ENCODE peak calls at places on chromosomes 3 and 15, in four cellular contexts. One of them, this sample, is unnamed.
A peak's percentile ranks its signal among the peaks of the same experiment; 100 is the strongest.

GRCh38 chr3:187986514-187986934 is 167.4 kb upstream of the LPP start:
- DNase-seq in NCI-H748 treated with DMSO at 0.1 percent for 48 hours: no peak
- DNase-seq in hepatic stellate cell: peak; percentile 73
- DNase-seq in tibial artery: no peak
- DNase-seq in this sample: no peak

GRCh38 chr3:13023251-13024055 is 49.8 kb downstream of the IQSEC1 start:
- DNase-seq in NCI-H748 treated with DMSO at 0.1 percent for 48 hours: no peak
- DNase-seq in hepatic stellate cell: no peak
- DNase-seq in tibial artery: no peak
- DNase-seq in this sample: no peak

GRCh38 chr3:132726341-132726823 is 4.2 kb upstream of the NPHP3 start:
- DNase-seq in NCI-H748 treated with DMSO at 0.1 percent for 48 hours: peak; percentile 12
- DNase-seq in hepatic stellate cell: no peak
- DNase-seq in tibial artery: no peak
- DNase-seq in this sample: no peak

GRCh38 chr3:11653298-11654055 is 9.8 kb upstream of the VGLL4 start:
- DNase-seq in NCI-H748 treated with DMSO at 0.1 percent for 48 hours: no peak
- DNase-seq in hepatic stellate cell: no peak
- DNase-seq in tibial artery: no peak
- DNase-seq in this sample: no peak

GRCh38 chr15:75720787-75721461 is 8.3 kb upstream of the CSPG4 start:
- DNase-seq in NCI-H748 treated with DMSO at 0.1 percent for 48 hours: no peak
- DNase-seq in hepatic stellate cell: no peak
- DNase-seq in tibial artery: no peak
- DNase-seq in this sample: no peak

GRCh38 chr3:137035631-137036030 is 77.8 kb downstream of the IL20RB start:
- DNase-seq in NCI-H748 treated with DMSO at 0.1 percent for 48 hours: no peak
- DNase-seq in hepatic stellate cell: peak; percentile 27
- DNase-seq in tibial artery: no peak
- DNase-seq in this sample: no peak

GRCh38 chr3:196793224-196793623 is 53.6 kb downstream of the PAK2 start:
- DNase-seq in NCI-H748 treated with DMSO at 0.1 percent for 48 hours: no peak
- DNase-seq in hepatic stellate cell: peak; percentile 76
- DNase-seq in tibial artery: no peak
- DNase-seq in this sample: no peak

GRCh38 chr3:179902061-179902460 is 134.7 kb downstream of the PEX5L start:
- DNase-seq in NCI-H748 treated with DMSO at 0.1 percent for 48 hours: no peak
- DNase-seq in hepatic stellate cell: no peak
- DNase-seq in tibial artery: no peak
- DNase-seq in this sample: no peak

GRCh38 chr15:40097968-40098476 is 10.7 kb downstream of the BMF start:
- DNase-seq in NCI-H748 treated with DMSO at 0.1 percent for 48 hours: no peak
- DNase-seq in hepatic stellate cell: no peak
- DNase-seq in tibial artery: peak; percentile 85
- DNase-seq in this sample: no peak

GRCh38 chr3:168883145-168883544 is 780.4 kb downstream of the MECOM start:
- DNase-seq in NCI-H748 treated with DMSO at 0.1 percent for 48 hours: no peak
- DNase-seq in hepatic stellate cell: no peak
- DNase-seq in tibial artery: no peak
- DNase-seq in this sample: no peak

GRCh38 chr3:174440350-174440716 is 418.8 kb upstream of the NAALADL2 start:
- DNase-seq in NCI-H748 treated with DMSO at 0.1 percent for 48 hours: peak; percentile 68
- DNase-seq in hepatic stellate cell: no peak
- DNase-seq in tibial artery: no peak
- DNase-seq in this sample: no peak

GRCh38 chr3:153051427-153052095 is 110.5 kb upstream of the RAP2B start:
- DNase-seq in NCI-H748 treated with DMSO at 0.1 percent for 48 hours: no peak
- DNase-seq in hepatic stellate cell: peak; percentile 76
- DNase-seq in tibial artery: no peak
- DNase-seq in this sample: no peak

GRCh38 chr3:70829101-70829500 is 516.7 kb upstream of the MDFIC2 start:
- DNase-seq in NCI-H748 treated with DMSO at 0.1 percent for 48 hours: no peak
- DNase-seq in hepatic stellate cell: peak; percentile 66
- DNase-seq in tibial artery: peak; percentile 48
- DNase-seq in this sample: no peak